ENCODE peak calls at places on chromosomes 13 and 19, in five cellular contexts. One of them, this sample, is unnamed.

GRCh38 chr13:94978516-94978915 is 266.2 kb upstream of the SOX21 start:
- DNase-seq in WERI-Rb-1: no peak
- DNase-seq in mammary epithelial cell: no peak
- DNase-seq in CD4-positive, alpha-beta T cell: no peak
- DNase-seq in testis: no peak
- DNase-seq in this sample: no peak

GRCh38 chr19:4267901-4268815 is 10.9 kb upstream of the SHD start:
- DNase-seq in mammary epithelial cell: no peak
- DNase-seq in WERI-Rb-1: no peak
- DNase-seq in CD4-positive, alpha-beta T cell: no peak
- DNase-seq in testis: no peak
- DNase-seq in this sample: no peak

GRCh38 chr13:110530839-110531499 is 30.6 kb downstream of the RAB20 start:
- DNase-seq in CD4-positive, alpha-beta T cell: no peak
- DNase-seq in testis: no peak
- DNase-seq in mammary epithelial cell: no peak
- DNase-seq in WERI-Rb-1: no peak
- DNase-seq in this sample: no peak

GRCh38 chr19:56748443-56748842 is 76.9 kb upstream of the ZNF835 start:
- DNase-seq in WERI-Rb-1: no peak
- DNase-seq in CD4-positive, alpha-beta T cell: no peak
- DNase-seq in testis: peak; percentile 67
- DNase-seq in mammary epithelial cell: no peak
- DNase-seq in this sample: peak; percentile 80

GRCh38 chr13:20190481-20191310 is 2.0 kb downstream of the GJB2 start:
- DNase-seq in testis: no peak
- DNase-seq in CD4-positive, alpha-beta T cell: no peak
- DNase-seq in mammary epithelial cell: peak; percentile 85
- DNase-seq in WERI-Rb-1: no peak
- DNase-seq in this sample: peak; percentile 17

GRCh38 chr13:41931337-41931736 is 29.6 kb downstream of the VWA8 start:
- DNase-seq in mammary epithelial cell: no peak
- DNase-seq in testis: no peak
- DNase-seq in CD4-positive, alpha-beta T cell: no peak
- DNase-seq in WERI-Rb-1: no peak
- DNase-seq in this sample: no peak

GRCh38 chr13:85798999-85799646 is at the start of gene SLITRK6:
- DNase-seq in testis: no peak
- DNase-seq in WERI-Rb-1: peak; percentile 76
- DNase-seq in CD4-positive, alpha-beta T cell: no peak
- DNase-seq in mammary epithelial cell: peak; percentile 94
- DNase-seq in this sample: peak; percentile 42

GRCh38 chr19:15696654-15697194 is 23.8 kb downstream of the CYP4F12 start:
- DNase-seq in mammary epithelial cell: no peak
- DNase-seq in WERI-Rb-1: no peak
- DNase-seq in CD4-positive, alpha-beta T cell: no peak
- DNase-seq in testis: peak; percentile 53
- DNase-seq in this sample: no peak

GRCh38 chr13:77810430-77810829 is 108.2 kb downstream of the EDNRB start:
- DNase-seq in testis: no peak
- DNase-seq in WERI-Rb-1: no peak
- DNase-seq in mammary epithelial cell: peak; percentile 8
- DNase-seq in CD4-positive, alpha-beta T cell: no peak
- DNase-seq in this sample: no peak

GRCh38 chr19:47469719-47470118 is 2.0 kb downstream of the SLC8A2 start:
- DNase-seq in WERI-Rb-1: no peak
- DNase-seq in mammary epithelial cell: no peak
- DNase-seq in CD4-positive, alpha-beta T cell: no peak
- DNase-seq in testis: no peak
- DNase-seq in this sample: no peak

GRCh38 chr19:39681416-39681815 is 22.9 kb upstream of the LGALS14 start:
- DNase-seq in WERI-Rb-1: no peak
- DNase-seq in testis: no peak
- DNase-seq in CD4-positive, alpha-beta T cell: no peak
- DNase-seq in mammary epithelial cell: no peak
- DNase-seq in this sample: no peak
- H3K27me3 ChIP-seq in WERI-Rb-1: peaks cover 94% of the 10 kb centered on the region
- H3K27me3 ChIP-seq in testis: no peaks in the 10 kb centered on the region
- H3K27me3 ChIP-seq in CD4-positive, alpha-beta T cell: no peaks in the 10 kb centered on the region
- H3K27me3 ChIP-seq in mammary epithelial cell: no peaks in the 10 kb centered on the region
- H3K27me3 ChIP-seq in this sample: peaks cover 6% of the 10 kb centered on the region

GRCh38 chr13:24982333-24982999 is 113.5 kb upstream of the PABPC3 start:
- DNase-seq in mammary epithelial cell: no peak
- DNase-seq in testis: no peak
- DNase-seq in CD4-positive, alpha-beta T cell: no peak
- DNase-seq in WERI-Rb-1: no peak
- DNase-seq in this sample: peak; percentile 15

GRCh38 chr13:24984134-24984533 is 111.8 kb upstream of the PABPC3 start:
- DNase-seq in CD4-positive, alpha-beta T cell: no peak
- DNase-seq in testis: no peak
- DNase-seq in WERI-Rb-1: no peak
- DNase-seq in mammary epithelial cell: no peak
- DNase-seq in this sample: no peak

GRCh38 chr13:24983094-24983493 is 112.8 kb upstream of the PABPC3 start:
- DNase-seq in mammary epithelial cell: no peak
- DNase-seq in testis: no peak
- DNase-seq in CD4-positive, alpha-beta T cell: no peak
- DNase-seq in WERI-Rb-1: no peak
- DNase-seq in this sample: no peak

GRCh38 chr13:24985102-24985501 is 110.8 kb upstream of the PABPC3 start:
- DNase-seq in WERI-Rb-1: peak; percentile 68
- DNase-seq in testis: no peak
- DNase-seq in mammary epithelial cell: no peak
- DNase-seq in CD4-positive, alpha-beta T cell: no peak
- DNase-seq in this sample: no peak

DNA sequence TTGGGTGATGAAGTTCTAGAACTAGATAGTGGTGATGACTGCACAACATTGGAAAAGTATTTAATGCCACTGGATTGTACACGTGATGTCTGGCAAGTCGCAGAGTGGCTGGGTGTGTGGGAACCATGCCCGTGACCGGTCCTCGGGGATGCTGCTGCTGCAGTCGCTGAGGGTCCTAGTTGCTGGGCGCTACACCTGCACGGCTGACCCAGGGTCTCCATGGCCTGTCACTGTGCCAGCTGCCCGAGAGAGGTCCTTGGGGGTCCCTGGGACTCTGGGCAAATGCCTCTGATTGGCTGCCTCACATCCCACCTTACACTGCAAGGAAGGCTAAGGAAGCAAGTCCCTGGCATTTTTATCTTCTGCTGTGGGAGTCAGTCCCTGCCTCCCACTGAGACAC is 109.1 kb upstream of the PABPC3 start:
- DNase-seq in WERI-Rb-1: no peak
- DNase-seq in mammary epithelial cell: no peak
- DNase-seq in testis: no peak
- DNase-seq in CD4-positive, alpha-beta T cell: no peak
- DNase-seq in this sample: no peak
- H3K27ac ChIP-seq in WERI-Rb-1: no peak overlapping the region
- H3K27ac ChIP-seq in mammary epithelial cell: no peak overlapping the region
- H3K27ac ChIP-seq in testis: no peak overlapping the region
- H3K27ac ChIP-seq in CD4-positive, alpha-beta T cell: no peak overlapping the region
- H3K27ac ChIP-seq in this sample: no peak overlapping the region

DNA sequence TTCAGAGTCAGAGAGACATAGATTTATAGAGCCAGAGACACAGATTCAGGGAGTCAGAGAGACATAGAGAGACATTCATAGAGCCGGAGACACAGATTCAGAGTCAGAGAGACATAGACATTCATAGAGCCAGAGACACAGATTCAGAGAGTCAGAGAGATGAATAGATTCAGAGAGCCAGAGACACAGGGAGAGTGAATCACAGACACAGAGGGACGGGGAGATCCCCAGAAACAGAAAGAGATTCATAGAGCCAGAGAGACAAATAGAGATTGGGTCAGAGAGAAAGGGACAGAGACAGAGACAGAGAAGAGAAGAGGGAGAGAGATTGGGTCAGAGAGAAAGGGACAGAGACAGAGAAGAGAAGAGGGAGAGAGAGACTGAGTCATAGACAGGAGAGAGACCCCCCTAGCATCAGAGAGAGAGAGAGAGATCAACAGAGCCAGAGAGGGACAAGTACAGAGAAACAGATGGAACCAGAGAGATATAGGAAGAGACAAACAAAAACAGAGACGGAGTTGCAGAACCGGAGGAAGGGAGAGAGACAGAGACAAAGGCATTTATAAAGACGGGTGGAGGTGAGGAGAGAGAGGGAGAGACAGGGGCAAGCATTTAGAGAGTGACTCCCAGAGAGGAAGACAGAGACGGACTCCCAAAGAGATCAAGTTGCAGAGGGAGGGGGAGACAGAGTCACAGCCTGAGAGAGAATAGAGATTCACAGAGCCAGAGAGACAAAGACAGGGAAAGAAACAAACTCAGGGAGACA is 1.1 kb upstream of the PRKCG start:
- DNase-seq in WERI-Rb-1: no peak
- DNase-seq in mammary epithelial cell: no peak
- DNase-seq in testis: no peak
- DNase-seq in CD4-positive, alpha-beta T cell: no peak
- DNase-seq in this sample: no peak
- H3K27me3 ChIP-seq in WERI-Rb-1: peaks cover 26% of the 10 kb centered on the region
- H3K27me3 ChIP-seq in mammary epithelial cell: peaks cover 10% of the 10 kb centered on the region
- H3K27me3 ChIP-seq in testis: no peaks in the 10 kb centered on the region
- H3K27me3 ChIP-seq in CD4-positive, alpha-beta T cell: peaks cover 53% of the 10 kb centered on the region
- H3K27me3 ChIP-seq in this sample: peaks cover 10% of the 10 kb centered on the region

DNA sequence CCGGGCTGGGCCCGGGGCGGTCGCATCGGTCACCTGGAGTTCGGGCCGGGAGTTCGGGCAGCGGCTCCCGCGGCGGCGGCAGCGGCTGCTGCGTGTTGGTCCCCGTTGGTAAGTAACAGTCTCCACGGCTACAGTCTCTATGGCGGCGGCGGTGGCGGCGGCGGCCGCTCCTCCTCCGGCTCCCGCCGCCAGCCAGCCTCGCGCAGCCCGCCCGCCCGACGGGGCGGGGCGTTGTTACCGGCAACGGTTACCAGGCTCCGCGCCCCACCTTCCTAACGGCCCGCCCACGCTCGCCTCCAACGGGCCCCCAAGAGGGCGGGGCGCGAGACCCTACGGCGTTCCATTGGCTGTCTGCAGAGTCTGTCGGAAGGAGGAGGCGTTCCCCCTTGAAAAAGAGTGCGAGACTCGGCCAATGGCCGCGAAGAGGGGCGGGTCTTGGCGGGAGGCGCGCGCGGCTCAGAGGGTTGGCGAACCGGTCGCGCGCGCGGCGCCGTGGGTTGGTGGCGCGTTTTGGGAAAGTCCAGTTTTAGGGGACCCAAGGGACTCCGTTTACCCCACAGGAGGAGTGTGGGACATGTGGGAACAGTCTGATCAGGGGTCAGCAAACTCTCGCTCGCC is at the start of gene RFX2:
- DNase-seq in mammary epithelial cell: peak; percentile 99
- DNase-seq in WERI-Rb-1: peak; percentile 99
- DNase-seq in testis: peak; percentile 99
- DNase-seq in CD4-positive, alpha-beta T cell: peak; percentile 98
- DNase-seq in this sample: peak; percentile 98
- H3K27ac ChIP-seq in mammary epithelial cell: peak within 1 kb of the TSS; percentile 97
- H3K27ac ChIP-seq in WERI-Rb-1: peak within 1 kb of the TSS; percentile 74
- H3K27ac ChIP-seq in testis: peak within 1 kb of the TSS; percentile 66
- H3K27ac ChIP-seq in CD4-positive, alpha-beta T cell: peak within 1 kb of the TSS; percentile 21
- H3K27ac ChIP-seq in this sample: no peak within 1 kb of the TSS

GRCh38 chr19:6587998-6588507 is 2.9 kb downstream of the CD70 start:
- DNase-seq in WERI-Rb-1: no peak
- DNase-seq in testis: no peak
- DNase-seq in CD4-positive, alpha-beta T cell: no peak
- DNase-seq in mammary epithelial cell: no peak
- DNase-seq in this sample: no peak

GRCh38 chr19:6587093-6587820 is 3.7 kb downstream of the CD70 start:
- DNase-seq in mammary epithelial cell: peak; percentile 28
- DNase-seq in CD4-positive, alpha-beta T cell: no peak
- DNase-seq in WERI-Rb-1: no peak
- DNase-seq in testis: no peak
- DNase-seq in this sample: no peak

GRCh38 chr19:6589711-6590457 is 1.1 kb downstream of the CD70 start:
- DNase-seq in CD4-positive, alpha-beta T cell: no peak
- DNase-seq in WERI-Rb-1: no peak
- DNase-seq in testis: no peak
- DNase-seq in mammary epithelial cell: no peak
- DNase-seq in this sample: no peak

GRCh38 chr19:6590458-6591319 is at the start of gene CD70:
- DNase-seq in CD4-positive, alpha-beta T cell: no peak
- DNase-seq in testis: no peak
- DNase-seq in WERI-Rb-1: peak; percentile 75
- DNase-seq in mammary epithelial cell: peak; percentile 66
- DNase-seq in this sample: no peak

DNA sequence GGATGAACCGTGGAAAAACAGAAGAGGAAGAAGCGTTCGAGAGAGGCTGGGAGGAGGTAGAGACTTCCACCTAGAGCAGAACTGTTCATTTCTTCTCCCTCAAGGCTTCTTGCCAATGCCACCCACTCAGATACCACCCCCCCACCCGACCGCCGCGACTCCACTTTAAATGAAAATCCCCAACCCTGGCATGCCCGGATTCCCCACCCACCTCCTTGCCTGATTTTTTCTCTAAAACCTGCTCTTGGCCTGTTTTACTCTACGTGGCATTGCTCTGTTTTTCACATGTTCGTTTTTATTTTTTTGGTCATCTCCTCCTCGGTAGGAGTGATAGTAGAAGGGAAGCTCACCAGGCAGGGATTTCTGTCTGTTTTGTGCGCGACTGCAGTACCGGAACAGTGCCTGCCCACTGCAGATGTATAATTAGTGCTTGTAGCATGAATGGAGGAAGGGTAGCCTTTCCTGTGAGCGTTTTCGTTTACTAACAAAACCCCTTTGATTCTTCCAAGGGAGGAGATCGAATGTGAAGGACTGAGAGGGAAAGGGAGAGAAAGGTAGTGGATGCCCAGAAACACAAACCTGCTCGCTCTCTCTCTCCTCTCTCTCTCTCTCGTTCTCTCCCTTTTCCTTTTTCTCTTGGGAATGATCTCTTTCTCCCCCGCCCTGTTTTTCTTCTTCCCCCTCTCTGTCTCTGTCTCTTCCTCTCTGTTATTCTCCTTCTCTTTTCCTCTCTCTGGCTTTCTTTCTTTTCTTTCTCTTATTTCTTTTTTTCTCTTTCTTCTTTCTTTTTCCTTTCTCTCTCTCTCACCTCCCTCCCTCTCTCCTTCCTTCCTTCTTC is 2.2 kb downstream of the CD70 start:
- DNase-seq in CD4-positive, alpha-beta T cell: no peak
- DNase-seq in WERI-Rb-1: no peak
- DNase-seq in testis: no peak
- DNase-seq in mammary epithelial cell: no peak
- DNase-seq in this sample: no peak
- H3K27me3 ChIP-seq in CD4-positive, alpha-beta T cell: peaks cover 56% of the 10 kb centered on the region
- H3K27me3 ChIP-seq in WERI-Rb-1: peaks cover 12% of the 10 kb centered on the region
- H3K27me3 ChIP-seq in testis: no peaks in the 10 kb centered on the region
- H3K27me3 ChIP-seq in mammary epithelial cell: no peaks in the 10 kb centered on the region
- H3K27me3 ChIP-seq in this sample: peaks cover 2% of the 10 kb centered on the region

GRCh38 chr13:49341517-49341916 is 93.8 kb downstream of the CDADC1 start:
- DNase-seq in testis: no peak
- DNase-seq in WERI-Rb-1: no peak
- DNase-seq in mammary epithelial cell: no peak
- DNase-seq in CD4-positive, alpha-beta T cell: no peak
- DNase-seq in this sample: no peak
- H3K27ac ChIP-seq in testis: no peak overlapping the region
- H3K27ac ChIP-seq in WERI-Rb-1: no peak overlapping the region
- H3K27ac ChIP-seq in mammary epithelial cell: no peak overlapping the region
- H3K27ac ChIP-seq in CD4-positive, alpha-beta T cell: no peak overlapping the region
- H3K27ac ChIP-seq in this sample: no peak overlapping the region

This sample was measured in SJCRH30.